ENCODE peak calls at places on chromosomes 7 and 10, in seven cellular contexts. J, E, S, V, A, L and Q are unnamed samples.

GRCh38 chr10:132708441-132708840 is 77.5 kb downstream of the NKX6-2 start:
- DNase-seq in E (no peak), V (no peak), L (no peak), S (no peak), A (peak; percentile 51), J (no peak), Q (no peak)

GRCh38 chr7:818031-818699 is 14.1 kb upstream of the SUN1 start:
- DNase-seq in A (no peak), E (no peak), L (no peak), V (peak; percentile 58), J (no peak), S (no peak), Q (no peak)

GRCh38 chr7:44489955-44490350 is 505 bp downstream of the NUDCD3 start:
- DNase-seq in E (peak; percentile 74), S (peak; percentile 21), A (no peak), V (no peak), J (no peak), L (no peak), Q (no peak)

GRCh38 chr10:71568896-71569492 is 150.6 kb downstream of the C10orf105 start:
- DNase-seq in L (no peak), V (no peak), J (peak; percentile 28), A (peak; percentile 67), E (no peak), S (no peak), Q (no peak)

GRCh38 chr10:31630866-31631567 is 297.6 kb downstream of the ARHGAP12 start:
- DNase-seq in L (no peak), E (no peak), S (no peak), V (no peak), A (no peak), J (no peak), Q (peak; percentile 78)

GRCh38 chr10:86079088-86079487 is 287.5 kb downstream of the GRID1 start:
- DNase-seq in L (no peak), J (peak; percentile 92), E (no peak), V (no peak), S (no peak), A (no peak), Q (no peak)

GRCh38 chr7:140544278-140544896 is 65.1 kb upstream of the MKRN1 start:
- DNase-seq in E (peak; percentile 92), S (no peak), J (no peak), A (no peak), V (no peak), L (no peak), Q (no peak)

GRCh38 chr7:143900230-143900766 is 1.7 kb downstream of the TCAF1 start:
- DNase-seq in J (peak; percentile 65), S (no peak), E (peak; percentile 51), A (no peak), V (no peak), L (no peak), Q (no peak)

GRCh38 chr7:39085590-39086049 is 107.9 kb downstream of the POU6F2 start:
- DNase-seq in S (no peak), J (peak; percentile 80), A (no peak), L (peak; percentile 62), V (no peak), E (no peak), Q (no peak)

GRCh38 chr10:11017575-11018425 is at the start of gene CELF2:
- DNase-seq in J (peak; percentile 81), L (peak; percentile 65), S (peak; percentile 45), E (peak; percentile 64), V (no peak), A (peak; percentile 91), Q (peak; percentile 58)

GRCh38 chr7:103609778-103610177 is 163.8 kb upstream of the SLC26A5 start:
- DNase-seq in L (no peak), V (no peak), J (no peak), E (no peak), A (no peak), S (no peak), Q (no peak)

DNA sequence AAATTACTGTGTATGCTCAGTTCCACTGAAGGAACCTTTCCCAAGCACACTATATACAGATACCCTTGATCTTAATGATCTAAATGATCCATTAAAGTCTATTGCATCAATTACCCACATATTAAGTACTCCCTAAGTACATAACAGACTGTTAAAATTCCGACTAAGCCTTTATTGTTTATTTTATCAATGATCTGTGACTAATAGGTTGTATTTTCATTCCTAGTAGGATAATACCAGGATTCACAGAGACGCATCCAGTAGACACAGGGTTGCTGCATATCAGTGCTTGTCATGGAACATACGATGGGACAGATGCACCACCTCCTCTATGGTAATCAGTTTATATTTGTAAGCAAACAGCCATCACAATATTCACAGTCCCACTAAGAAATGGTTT is 159.6 kb upstream of the SLC26A5 start:
- DNase-seq in J (no peak), A (no peak), S (no peak), V (no peak), L (no peak), E (no peak), Q (no peak)
- H3K4me1 ChIP-seq in J (no peaks in the 10 kb centered on the region), A (no peaks in the 10 kb centered on the region), S (no peaks in the 10 kb centered on the region), V (no peaks in the 10 kb centered on the region), L (no peaks in the 10 kb centered on the region), E (no peaks in the 10 kb centered on the region), Q (no peaks in the 10 kb centered on the region)

GRCh38 chr7:107690084-107690483 is 29.5 kb downstream of the SLC26A4 start:
- DNase-seq in A (no peak), J (no peak), L (no peak), E (no peak), S (no peak), V (no peak), Q (no peak)
- H3K4me1 ChIP-seq in A (no peaks in the 10 kb centered on the region), J (no peaks in the 10 kb centered on the region), L (peaks cover 4% of the 10 kb centered on the region), E (no peaks in the 10 kb centered on the region), S (no peaks in the 10 kb centered on the region), V (no peaks in the 10 kb centered on the region), Q (peaks cover 7% of the 10 kb centered on the region)

DNA sequence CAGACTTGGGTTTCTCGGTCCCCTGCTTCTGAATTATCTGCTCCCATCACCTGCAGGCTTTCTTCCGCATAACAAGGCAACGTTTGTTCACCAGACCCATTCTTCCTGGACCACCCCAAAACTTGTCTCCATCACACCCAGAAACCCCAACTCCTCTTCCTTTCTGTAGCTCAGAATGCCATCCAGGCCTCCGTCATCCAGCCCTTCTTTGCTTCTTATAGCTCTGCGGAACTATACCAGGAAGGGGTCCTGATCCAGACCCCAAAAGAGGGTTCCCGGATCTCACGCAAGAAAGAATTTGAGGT is 29.3 kb upstream of the DNAJB6 start:
- DNase-seq in L (no peak), E (no peak), S (no peak), V (no peak), J (no peak), A (no peak), Q (no peak)
- H3K4me1 ChIP-seq in L (peaks cover 4% of the 10 kb centered on the region), E (no peaks in the 10 kb centered on the region), S (no peaks in the 10 kb centered on the region), V (peaks cover 23% of the 10 kb centered on the region), J (peaks cover 2% of the 10 kb centered on the region), A (no peaks in the 10 kb centered on the region), Q (no peaks in the 10 kb centered on the region)

GRCh38 chr7:92634924-92635519 is 44.8 kb upstream of the FAM133B start:
- DNase-seq in V (peak; percentile 63), L (no peak), J (peak; percentile 41), A (no peak), S (no peak), E (peak; percentile 26), Q (no peak)

GRCh38 chr7:92634125-92634710 is 44.0 kb upstream of the FAM133B start:
- DNase-seq in A (no peak), V (no peak), L (no peak), E (no peak), S (no peak), J (no peak), Q (no peak)

GRCh38 chr7:92631830-92632487 is 41.8 kb upstream of the FAM133B start:
- DNase-seq in J (no peak), L (no peak), A (no peak), E (no peak), S (no peak), V (no peak), Q (no peak)

GRCh38 chr7:92632791-92633190 is 42.6 kb upstream of the FAM133B start:
- DNase-seq in E (no peak), A (no peak), J (no peak), L (no peak), V (no peak), S (no peak), Q (no peak)

DNA sequence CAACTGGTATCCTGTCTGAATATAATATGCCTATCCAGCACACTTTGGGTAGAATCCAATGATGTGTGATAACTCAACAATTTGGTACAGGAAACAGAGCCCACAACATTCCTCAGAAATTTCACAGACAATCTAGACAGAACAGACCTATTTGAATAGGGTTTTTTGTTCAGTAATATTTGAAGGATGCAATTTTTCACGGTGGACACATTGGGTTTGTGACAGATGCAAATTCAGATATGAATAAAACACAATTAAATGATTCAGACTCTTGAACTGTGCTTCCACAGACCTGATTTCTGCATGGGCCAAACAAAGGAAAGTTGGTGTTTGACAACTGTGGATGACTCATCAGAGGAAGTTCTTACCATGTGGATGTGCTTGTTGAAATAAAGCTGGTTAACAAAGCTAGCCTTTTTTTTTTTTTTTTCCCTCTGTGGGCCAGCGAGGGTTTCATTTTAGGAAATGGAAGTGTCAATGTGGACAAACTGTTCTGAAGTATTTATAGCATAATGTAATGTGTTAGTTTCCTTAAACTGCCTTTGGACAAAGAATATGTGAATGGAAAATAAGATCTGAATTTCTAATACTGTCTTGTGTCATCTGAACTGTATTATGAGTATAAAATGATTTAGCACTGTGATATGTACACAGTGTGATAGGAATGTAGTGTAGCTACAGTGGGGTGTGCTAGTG is 43.2 kb upstream of the FAM133B start:
- DNase-seq in S (peak; percentile 38), V (peak; percentile 79), E (peak; percentile 74), J (peak; percentile 74), L (no peak), A (no peak), Q (no peak)
- H3K4me1 ChIP-seq in S (no peaks in the 10 kb centered on the region), V (peaks cover 46% of the 10 kb centered on the region), E (peaks cover 14% of the 10 kb centered on the region), J (no peaks in the 10 kb centered on the region), L (no peaks in the 10 kb centered on the region), A (peaks cover 25% of the 10 kb centered on the region), Q (no peaks in the 10 kb centered on the region)

GRCh38 chr7:88314092-88314491 is 7.4 kb upstream of the STEAP4 start:
- DNase-seq in V (no peak), E (no peak), S (no peak), J (no peak), A (no peak), L (no peak), Q (no peak)
- H3K4me1 ChIP-seq in V (no peaks in the 10 kb centered on the region), E (no peaks in the 10 kb centered on the region), S (no peaks in the 10 kb centered on the region), J (no peaks in the 10 kb centered on the region), A (peaks cover 7% of the 10 kb centered on the region), L (no peaks in the 10 kb centered on the region), Q (peaks cover 10% of the 10 kb centered on the region)

DNA sequence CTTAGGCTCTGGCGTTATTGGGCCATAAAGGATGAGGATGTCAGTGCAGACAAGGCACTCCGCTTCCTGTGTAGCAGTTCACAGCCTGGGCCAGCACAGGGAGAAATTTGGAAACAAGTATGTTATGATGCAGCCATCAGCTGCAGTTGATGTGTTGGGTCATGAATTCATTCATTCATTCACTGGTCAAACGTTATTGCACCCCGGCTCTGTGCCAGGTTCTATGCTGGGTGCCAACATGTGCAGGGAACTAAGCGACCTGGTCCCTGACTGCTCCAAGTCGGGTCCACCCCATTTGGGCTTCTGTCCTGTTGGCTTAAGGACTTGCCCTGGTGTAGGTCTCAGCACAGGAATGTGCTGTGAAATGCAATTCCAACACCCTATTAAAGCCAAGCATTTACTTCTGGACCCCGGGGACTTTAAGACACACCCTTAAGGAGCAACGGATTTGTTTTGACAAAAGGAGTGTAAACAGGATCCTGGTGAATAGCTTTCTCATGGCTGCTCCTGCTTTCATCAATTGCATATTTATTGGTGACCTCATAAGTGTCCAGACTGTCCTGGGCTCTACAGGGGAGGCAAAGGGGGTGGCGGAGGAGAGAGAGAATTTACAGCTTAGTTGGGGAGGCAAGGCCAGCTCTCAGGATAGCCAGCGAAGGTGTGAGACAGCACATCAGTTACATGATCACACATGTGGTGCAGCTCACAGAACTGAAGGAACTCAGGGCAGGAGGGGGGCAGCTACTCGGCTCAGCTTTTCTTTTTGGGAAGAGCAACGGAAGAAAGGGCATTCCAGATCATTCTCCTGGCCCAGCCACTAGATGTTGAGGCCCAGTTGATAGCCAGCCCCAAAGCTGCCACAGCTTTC is 158.6 kb downstream of the GRK5 start:
- DNase-seq in S (no peak), L (no peak), E (no peak), J (peak; percentile 84), V (no peak), A (no peak), Q (no peak)
- H3K4me1 ChIP-seq in S (no peaks in the 10 kb centered on the region), L (peaks cover 24% of the 10 kb centered on the region), E (peaks cover 16% of the 10 kb centered on the region), J (peaks cover 4% of the 10 kb centered on the region), V (peaks cover 4% of the 10 kb centered on the region), A (peaks cover 32% of the 10 kb centered on the region), Q (peaks cover 6% of the 10 kb centered on the region)